ENCODE peak calls at places on chromosomes 13 and 19, in four cellular contexts. B is activated CD4-positive, alpha-beta T cell treated with anti-CD3 and anti-CD28 coated beads, Interleukin-2, amount 50 U/mL, for 48 hours; L is MCF 10A; N is hepatocyte. Y is an unnamed sample.

GRCh38 chr19:16594681-16595091 is 22.5 kb upstream of the SLC35E1 start:
- DNase-seq in B (no peak), N (no peak), L (no peak), Y (no peak)

GRCh38 chr13:112001571-112001970 is 65.4 kb upstream of the SOX1 start:
- DNase-seq in L (no peak), B (no peak), N (no peak), Y (no peak)

GRCh38 chr13:31012285-31013024 is 80.0 kb downstream of the TEX26 start:
- DNase-seq in L (peak; percentile 50), N (no peak), B (no peak), Y (no peak)

GRCh38 chr19:50266896-50267295 is 62.3 kb downstream of the KCNC3 start:
- DNase-seq in B (peak; percentile 45), N (no peak), L (no peak), Y (no peak)

GRCh38 chr19:3243851-3244700 is 19.6 kb downstream of the CELF5 start:
- DNase-seq in L (peak; percentile 75), N (peak; percentile 78), B (peak; percentile 60), Y (peak; percentile 18)

GRCh38 chr19:5718579-5719273 is 1.2 kb downstream of the LONP1 start:
- DNase-seq in B (peak; percentile 67), L (peak; percentile 74), N (peak; percentile 70), Y (peak; percentile 71)

GRCh38 chr13:94327318-94327717 is 152.2 kb downstream of the DCT start:
- DNase-seq in B (no peak), N (no peak), L (no peak), Y (no peak)

GRCh38 chr13:81395368-81395767 is 1054.4 kb upstream of the SPRY2 start:
- DNase-seq in L (no peak), B (no peak), N (peak; percentile 32), Y (no peak)

GRCh38 chr13:79451500-79451962 is 29.4 kb upstream of the NDFIP2 start:
- DNase-seq in L (peak; percentile 79), N (peak; percentile 49), B (peak; percentile 92), Y (peak; percentile 71)

GRCh38 chr19:39246951-39247669 is 1.5 kb downstream of the IFNL4 start:
- DNase-seq in N (no peak), L (no peak), B (no peak), Y (no peak)

GRCh38 chr19:6610934-6611370 is 20.0 kb upstream of the CD70 start:
- DNase-seq in N (no peak), L (peak; percentile 85), B (no peak), Y (peak; percentile 96)

GRCh38 chr19:749811-750210 is 1.1 kb upstream of the MISP start:
- DNase-seq in N (no peak), B (no peak), L (no peak), Y (no peak)

GRCh38 chr13:59320021-59320420 is 843.7 kb downstream of the DIAPH3 start:
- DNase-seq in B (no peak), N (no peak), L (no peak), Y (no peak)

GRCh38 chr13:45751882-45752281 is 49.8 kb downstream of the CBY2 start:
- DNase-seq in N (no peak), B (no peak), L (peak; percentile 4), Y (no peak)

GRCh38 chr19:34145741-34146202 is 26.5 kb upstream of the LSM14A start:
- DNase-seq in B (peak; percentile 51), L (peak; percentile 77), N (peak; percentile 67), Y (no peak)

GRCh38 chr19:35328851-35329285 is at the start of gene CD22:
- DNase-seq in L (no peak), B (no peak), N (no peak), Y (no peak)

GRCh38 chr19:31054430-31054829 is 294.8 kb downstream of the TSHZ3 start:
- DNase-seq in L (peak; percentile 23), N (peak; percentile 44), B (peak; percentile 43), Y (peak; percentile 52)

GRCh38 chr13:101155920-101156319 is 260.4 kb downstream of the NALCN start:
- DNase-seq in L (peak; percentile 20), B (no peak), N (no peak), Y (no peak)

GRCh38 chr13:35695411-35695810 is 218.9 kb upstream of the MAB21L1 start:
- DNase-seq in L (no peak), B (no peak), N (no peak), Y (no peak)

GRCh38 chr13:43786766-43787517 is at the start of gene ENOX1:
- DNase-seq in B (peak; percentile 29), N (peak; percentile 89), L (peak; percentile 60), Y (no peak)

GRCh38 chr19:40223135-40223822 is 3.2 kb downstream of the CCNP start:
- DNase-seq in B (no peak), L (no peak), N (no peak), Y (no peak)

GRCh38 chr13:37109080-37109678 is 3.7 kb upstream of the CSNK1A1L start:
- DNase-seq in N (peak; percentile 60), B (no peak), L (peak; percentile 55), Y (peak; percentile 38)

GRCh38 chr13:43879323-43880181 is at the start of the genes CCDC122 and LACC1:
- DNase-seq in N (peak; percentile 94), L (peak; percentile 83), B (peak; percentile 76), Y (peak; percentile 74)

GRCh38 chr13:75302031-75302430 is 179.9 kb downstream of the TBC1D4 start:
- DNase-seq in L (no peak), N (no peak), B (no peak), Y (no peak)

GRCh38 chr13:59623516-59623915 is 540.2 kb downstream of the DIAPH3 start:
- DNase-seq in N (no peak), B (no peak), L (no peak), Y (no peak)

GRCh38 chr19:46493236-46494114 is 2.2 kb downstream of the PNMA8B start:
- DNase-seq in N (no peak), L (no peak), B (peak; percentile 40), Y (no peak)

GRCh38 chr19:18422530-18423191 is 3.5 kb downstream of the SSBP4 start:
- DNase-seq in L (no peak), N (no peak), B (no peak), Y (no peak)

GRCh38 chr13:79307866-79308298 is 98.2 kb downstream of the RBM26 start:
- DNase-seq in N (no peak), B (peak; percentile 2), L (peak; percentile 50), Y (peak; percentile 28)

GRCh38 chr19:55654323-55654832 is 457 bp upstream of the U2AF2 start:
- DNase-seq in B (peak; percentile 98), N (peak; percentile 99), L (peak; percentile 100), Y (peak; percentile 97)

GRCh38 chr13:51769455-51770127 is 34.4 kb downstream of the DHRS12 start:
- DNase-seq in L (peak; percentile 59), B (no peak), N (no peak), Y (no peak)

GRCh38 chr13:94696171-94696570 is 16.2 kb downstream of the SOX21 start:
- DNase-seq in L (no peak), B (no peak), N (no peak), Y (peak; percentile 37)